ENCODE peak calls at places on chromosomes 11 and 22, in nine cellular contexts. D, U, L, Q, K, I, N, G and C are unnamed samples.

GRCh38 chr11:75328426-75329277 is 22.8 kb downstream of the ARRB1 start:
- DNase-seq in K (peak), Q (peak), N (no peak), U (peak), I (peak), L (peak), G (peak), D (no peak), C (peak)

GRCh38 chr11:12444601-12445000 is 67.2 kb downstream of the PARVA start:
- DNase-seq in D (no peak), I (no peak), K (no peak), L (no peak), G (no peak), Q (no peak), U (no peak), N (no peak), C (no peak)

GRCh38 chr11:1289211-1289935 is 20.1 kb downstream of the TOLLIP start:
- DNase-seq in L (no peak), N (no peak), D (no peak), U (no peak), I (no peak), Q (no peak), G (no peak), K (no peak), C (no peak)

GRCh38 chr22:28741200-28741757 is 341 bp downstream of the CHEK2 start:
- DNase-seq in I (no peak), G (no peak), L (no peak), N (no peak), D (no peak), K (no peak), Q (no peak), U (no peak), C (no peak)

GRCh38 chr11:11882539-11882938 is 40.8 kb downstream of the USP47 start:
- DNase-seq in D (no peak), N (no peak), L (no peak), Q (no peak), U (no peak), I (no peak), K (no peak), G (no peak), C (no peak)

GRCh38 chr11:89452780-89453179 is 38.4 kb downstream of the NOX4 start:
- DNase-seq in K (no peak), U (no peak), G (no peak), I (no peak), D (no peak), Q (no peak), L (no peak), N (no peak), C (no peak)

GRCh38 chr22:43964314-43964857 is 9.1 kb downstream of the SAMM50 start:
- DNase-seq in G (no peak), L (no peak), K (no peak), I (no peak), D (no peak), N (no peak), Q (no peak), U (no peak), C (no peak)

GRCh38 chr11:31803813-31804438 is 7.2 kb downstream of the PAX6 start:
- DNase-seq in D (no peak), G (no peak), I (no peak), K (no peak), L (no peak), U (no peak), Q (no peak), N (no peak), C (no peak)

GRCh38 chr11:95596011-95596489 is 193.5 kb downstream of the FAM76B start:
- DNase-seq in L (peak), D (no peak), I (no peak), U (no peak), N (no peak), Q (peak), G (no peak), K (peak), C (peak)

GRCh38 chr11:96070453-96070852 is 146.5 kb upstream of the MTMR2 start:
- DNase-seq in N (no peak), L (no peak), D (no peak), G (no peak), Q (no peak), U (no peak), I (no peak), K (no peak), C (no peak)

GRCh38 chr11:30392221-30392784 is 69.4 kb downstream of the ARL14EP start:
- DNase-seq in Q (peak), N (no peak), L (peak), K (no peak), U (no peak), D (no peak), G (no peak), I (no peak), C (peak)

GRCh38 chr11:129814244-129814992 is 1.2 kb upstream of the TMEM45B start:
- DNase-seq in Q (no peak), G (no peak), N (no peak), K (no peak), U (no peak), D (no peak), L (no peak), I (no peak), C (no peak)

GRCh38 chr11:68076371-68077042 is 37.7 kb downstream of the TCIRG1 start:
- DNase-seq in N (no peak), G (no peak), L (peak), I (no peak), U (no peak), K (no peak), D (no peak), Q (no peak), C (no peak)
- TF ChIP-seq CTCF in N (no peak), G (no peak), L (peak), I (peak), U (peak), K (peak), D (no peak), Q (no peak), C (no peak)

GRCh38 chr11:77634724-77635123 is 2.9 kb downstream of the CLNS1A start:
- DNase-seq in N (no peak), K (no peak), D (no peak), L (no peak), Q (no peak), U (no peak), G (no peak), I (no peak), C (no peak)
- H3K4me3 ChIP-seq in N (peak), K (no peak), D (no peak), L (no peak), Q (no peak), U (no peak), G (no peak), I (no peak), C (no peak)

DNA sequence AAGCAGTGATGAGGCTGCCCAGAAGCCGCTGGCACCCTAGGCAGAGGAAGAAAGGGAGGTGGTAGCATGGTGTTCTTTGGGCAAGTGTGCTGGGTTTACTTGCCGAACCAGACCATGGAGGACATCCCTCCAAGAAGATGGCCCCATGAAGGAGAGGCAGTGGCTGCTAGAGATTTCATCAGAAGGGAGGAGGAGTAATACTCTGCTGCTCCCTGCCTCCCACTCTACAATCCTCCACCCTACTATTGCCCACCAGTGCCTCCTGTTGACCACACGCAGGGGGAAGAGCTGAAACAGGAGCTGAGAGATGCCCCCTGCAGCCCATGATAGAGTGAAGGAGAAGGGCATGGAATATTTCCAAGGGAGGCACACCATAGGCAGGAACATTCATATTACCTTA is 51.0 kb upstream of the PRSS23 start:
- DNase-seq in L (no peak), I (no peak), U (no peak), N (no peak), D (no peak), K (no peak), G (no peak), Q (no peak), C (no peak)
- TF ChIP-seq CTCF in L (peak), I (no peak), U (no peak), N (no peak), D (no peak), K (peak), G (no peak), Q (peak), C (no peak)

DNA sequence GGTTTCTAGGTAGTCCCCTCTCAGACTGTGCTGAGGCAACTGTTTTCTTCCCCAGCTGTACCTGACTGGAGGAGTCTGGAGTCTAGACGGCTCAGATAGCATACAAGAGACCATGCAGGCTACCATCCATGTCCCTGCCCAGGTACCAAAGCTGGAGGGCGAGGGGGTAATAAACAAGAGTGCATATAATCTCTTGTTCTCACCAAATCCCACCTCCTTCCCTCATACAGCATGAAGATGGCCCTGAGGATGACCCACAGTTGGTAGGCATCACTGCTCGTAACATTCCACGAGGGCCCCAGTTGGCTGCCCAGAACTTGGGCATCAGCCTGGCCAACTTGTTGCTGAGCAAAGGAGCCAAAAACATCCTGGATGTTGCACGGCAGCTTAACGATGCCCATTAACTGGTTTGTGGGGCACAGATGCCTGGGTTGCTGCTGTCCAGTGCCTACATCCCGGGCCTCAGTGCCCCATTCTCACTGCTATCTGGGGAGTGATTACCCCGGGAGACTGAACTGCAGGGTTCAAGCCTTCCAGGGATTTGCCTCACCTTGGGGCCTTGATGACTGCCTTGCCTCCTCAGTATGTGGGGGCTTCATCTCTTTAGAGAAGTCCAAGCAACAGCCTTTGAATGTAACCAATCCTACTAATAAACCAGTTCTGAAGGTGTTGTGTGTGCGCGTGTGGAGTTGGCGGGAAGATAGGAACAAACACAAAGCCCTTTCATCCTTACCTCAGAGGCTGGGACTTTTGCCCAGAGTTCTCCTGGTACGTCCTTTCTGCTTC is 8.4 kb downstream of the HMBS start:
- DNase-seq in I (no peak), K (peak), D (peak), G (no peak), N (no peak), Q (peak), U (peak), L (peak), C (peak)
- H3K4me3 ChIP-seq in I (no peak), K (peak), D (peak), G (peak), N (peak), Q (peak), U (no peak), L (peak), C (peak)

DNA sequence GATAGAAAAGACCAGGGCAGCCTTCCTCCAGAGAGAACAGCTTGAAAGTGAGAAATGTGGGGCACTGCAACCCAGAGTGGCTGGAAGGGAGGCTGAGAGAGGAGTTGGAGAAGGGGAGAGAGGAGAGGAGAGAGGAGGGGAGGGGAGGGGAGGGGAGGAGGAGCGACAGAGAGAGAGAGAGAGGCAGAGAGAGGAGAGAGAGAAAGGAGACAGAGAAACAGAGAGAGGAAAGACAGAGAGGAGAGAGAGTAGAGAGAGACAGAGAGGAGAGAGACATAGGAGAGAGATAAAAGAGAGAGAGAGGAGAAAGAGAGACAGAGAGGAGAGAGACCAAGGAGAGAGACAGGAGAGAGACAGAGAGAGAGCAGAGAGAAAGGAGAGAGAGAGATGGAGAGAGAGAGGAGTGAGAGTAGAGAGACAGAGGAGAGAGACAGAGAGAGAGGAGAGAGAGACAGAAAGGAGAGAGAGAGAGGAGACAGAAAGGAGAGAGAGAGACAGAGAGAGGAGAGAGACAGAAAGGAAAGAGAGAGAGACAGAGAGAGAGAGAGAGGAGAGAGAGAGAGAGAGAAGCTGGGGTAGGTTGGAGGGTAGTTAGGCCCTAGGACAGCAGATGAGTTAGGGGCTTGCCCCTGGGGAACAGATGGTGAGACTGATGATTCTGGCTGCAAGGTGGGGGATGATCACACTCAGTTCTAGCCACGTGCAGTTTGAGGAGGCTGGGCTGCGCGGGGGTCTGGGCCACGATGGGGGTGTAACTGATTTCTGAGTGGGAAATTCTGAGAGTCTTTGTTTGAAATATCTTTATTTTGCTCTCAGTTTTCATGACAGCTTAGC is 8.5 kb upstream of the SCYL1 start:
- DNase-seq in G (no peak), N (no peak), I (no peak), D (no peak), Q (no peak), U (peak), K (no peak), L (no peak), C (no peak)
- TF ChIP-seq CTCF in G (no peak), N (no peak), I (no peak), D (no peak), Q (no peak), U (no peak), K (no peak), L (no peak), C (no peak)